ENCODE peak calls at places on chromosomes 4 and X, in eight cellular contexts. T is ACHN; I is M059J; A is CD4-positive, CD25-positive, alpha-beta regulatory T cell; D is stomach; M is fibroblast of pulmonary artery; P is AG10803; V is stimulated activated CD4-positive, alpha-beta T cell treated with anti-CD3 and anti-CD28 coated beads, TNF-alpha, amount 100 ng/mL, for 48 hours. N is an unnamed sample.
A peak's percentile ranks its signal among the peaks of the same experiment; 100 is the strongest.

GRCh38 chr4:177862541-177863176 is 420.4 kb upstream of the AGA start:
- DNase-seq in D (no peak), V (no peak), T (no peak), M (no peak), A (no peak), I (no peak), P (no peak), N (no peak)

GRCh38 chr4:21512351-21512750 is 436.2 kb downstream of the KCNIP4 start:
- DNase-seq in I (peak; percentile 57), T (peak; percentile 58), P (peak; percentile 12), M (peak; percentile 65), V (no peak), A (no peak), D (no peak), N (peak; percentile 14)

GRCh38 chr4:163343604-163344146 is at the start of gene NPY5R:
- DNase-seq in M (no peak), D (no peak), A (no peak), V (no peak), I (no peak), T (peak; percentile 24), P (no peak), N (no peak)

GRCh38 chrX:122546269-122546668 is 637.8 kb upstream of the GRIA3 start:
- DNase-seq in V (no peak), D (no peak), I (no peak), M (no peak), P (no peak), T (no peak), A (no peak), N (no peak)

GRCh38 chrX:133214316-133214715 is 3.8 kb downstream of the TFDP3 start:
- DNase-seq in D (no peak), T (no peak), M (no peak), V (no peak), A (no peak), I (no peak), P (peak; percentile 16), N (no peak)

GRCh38 chrX:140292961-140293360 is 211.9 kb downstream of the SOX3 start:
- DNase-seq in P (no peak), T (no peak), I (no peak), A (no peak), M (no peak), D (no peak), V (no peak), N (no peak)

GRCh38 chr4:74117024-74117534 is 18.1 kb upstream of the CXCL2 start:
- DNase-seq in D (peak; percentile 77), T (peak; percentile 70), M (peak; percentile 99), V (no peak), A (no peak), P (peak; percentile 97), I (peak; percentile 98), N (peak; percentile 97)

GRCh38 chrX:111568356-111568755 is 56.9 kb downstream of the SERTM2 start:
- DNase-seq in P (no peak), T (peak; percentile 10), V (no peak), I (peak; percentile 15), A (no peak), M (peak; percentile 25), D (no peak), N (no peak)

GRCh38 chr4:40713798-40714197 is 36.0 kb upstream of the NSUN7 start:
- DNase-seq in P (no peak), T (no peak), I (no peak), V (no peak), D (no peak), M (no peak), A (no peak), N (no peak)

GRCh38 chr4:76689079-76689817 is 208.7 kb downstream of the SOWAHB start:
- DNase-seq in A (no peak), T (peak; percentile 50), D (peak; percentile 68), M (peak; percentile 30), V (no peak), P (peak; percentile 46), I (peak; percentile 53), N (no peak)

GRCh38 chr4:169225812-169226211 is 44.9 kb downstream of the SH3RF1 start:
- DNase-seq in D (no peak), I (peak; percentile 68), A (no peak), V (no peak), T (peak; percentile 49), P (no peak), M (peak; percentile 51), N (peak; percentile 74)